ENCODE peak calls at places on chromosome 1, in seven cellular contexts. One of them, this sample, is unnamed.

GRCh38 chr1:21251773-21252471 is 38.3 kb downstream of the ECE1 start:
- DNase-seq in right lobe of liver: peak
- DNase-seq in IMR-90: peak
- DNase-seq in transverse colon: peak
- DNase-seq in prostate gland: peak
- DNase-seq in heart left ventricle: peak
- DNase-seq in Peyer's patch: no peak
- DNase-seq in this sample: no peak

GRCh38 chr1:81563632-81564031 is 237.1 kb upstream of the ADGRL2 start:
- DNase-seq in transverse colon: no peak
- DNase-seq in prostate gland: no peak
- DNase-seq in heart left ventricle: no peak
- DNase-seq in IMR-90: no peak
- DNase-seq in right lobe of liver: no peak
- DNase-seq in Peyer's patch: no peak
- DNase-seq in this sample: no peak

GRCh38 chr1:116889417-116889816 is 20.3 kb upstream of the PTGFRN start:
- DNase-seq in prostate gland: no peak
- DNase-seq in heart left ventricle: peak
- DNase-seq in IMR-90: no peak
- DNase-seq in Peyer's patch: no peak
- DNase-seq in right lobe of liver: no peak
- DNase-seq in transverse colon: no peak
- DNase-seq in this sample: no peak

GRCh38 chr1:59743324-59744108 is 71.2 kb upstream of the HOOK1 start:
- DNase-seq in IMR-90: no peak
- DNase-seq in heart left ventricle: peak
- DNase-seq in prostate gland: no peak
- DNase-seq in right lobe of liver: no peak
- DNase-seq in Peyer's patch: no peak
- DNase-seq in transverse colon: no peak
- DNase-seq in this sample: no peak

GRCh38 chr1:194755241-194755953 is 1569.0 kb upstream of the B3GALT2 start:
- DNase-seq in prostate gland: no peak
- DNase-seq in IMR-90: peak
- DNase-seq in right lobe of liver: no peak
- DNase-seq in heart left ventricle: no peak
- DNase-seq in transverse colon: no peak
- DNase-seq in Peyer's patch: no peak
- DNase-seq in this sample: no peak

GRCh38 chr1:160942926-160943325 is 11.7 kb downstream of the ITLN2 start:
- DNase-seq in right lobe of liver: no peak
- DNase-seq in transverse colon: no peak
- DNase-seq in prostate gland: no peak
- DNase-seq in IMR-90: no peak
- DNase-seq in heart left ventricle: no peak
- DNase-seq in Peyer's patch: no peak
- DNase-seq in this sample: no peak

GRCh38 chr1:150981177-150981804 is 801 bp upstream of the ANXA9 start:
- DNase-seq in prostate gland: no peak
- DNase-seq in right lobe of liver: peak
- DNase-seq in Peyer's patch: no peak
- DNase-seq in heart left ventricle: no peak
- DNase-seq in IMR-90: no peak
- DNase-seq in transverse colon: peak
- DNase-seq in this sample: no peak

GRCh38 chr1:108043712-108044111 is 78.7 kb upstream of the VAV3 start:
- DNase-seq in heart left ventricle: no peak
- DNase-seq in IMR-90: no peak
- DNase-seq in Peyer's patch: no peak
- DNase-seq in prostate gland: no peak
- DNase-seq in right lobe of liver: no peak
- DNase-seq in transverse colon: no peak
- DNase-seq in this sample: no peak

GRCh38 chr1:63557365-63557987 is 34.2 kb downstream of the EFCAB7 start:
- DNase-seq in transverse colon: peak
- DNase-seq in heart left ventricle: no peak
- DNase-seq in prostate gland: no peak
- DNase-seq in Peyer's patch: no peak
- DNase-seq in right lobe of liver: no peak
- DNase-seq in IMR-90: peak
- DNase-seq in this sample: no peak

GRCh38 chr1:30345525-30346145 is 377.8 kb downstream of the MATN1 start:
- DNase-seq in Peyer's patch: no peak
- DNase-seq in transverse colon: no peak
- DNase-seq in IMR-90: no peak
- DNase-seq in prostate gland: no peak
- DNase-seq in heart left ventricle: no peak
- DNase-seq in right lobe of liver: no peak
- DNase-seq in this sample: no peak

GRCh38 chr1:21289700-21290545 is at the start of gene ECE1:
- DNase-seq in transverse colon: peak
- DNase-seq in heart left ventricle: peak
- DNase-seq in Peyer's patch: peak
- DNase-seq in prostate gland: no peak
- DNase-seq in right lobe of liver: peak
- DNase-seq in IMR-90: no peak
- DNase-seq in this sample: peak

GRCh38 chr1:11736746-11737639 is 1.1 kb downstream of the AGTRAP start:
- DNase-seq in prostate gland: peak
- DNase-seq in right lobe of liver: no peak
- DNase-seq in Peyer's patch: no peak
- DNase-seq in transverse colon: peak
- DNase-seq in heart left ventricle: peak
- DNase-seq in IMR-90: peak
- DNase-seq in this sample: peak

GRCh38 chr1:22556391-22557104 is 6.7 kb upstream of the EPHA8 start:
- DNase-seq in prostate gland: no peak
- DNase-seq in IMR-90: no peak
- DNase-seq in right lobe of liver: no peak
- DNase-seq in Peyer's patch: no peak
- DNase-seq in heart left ventricle: no peak
- DNase-seq in transverse colon: peak
- DNase-seq in this sample: no peak

GRCh38 chr1:32948082-32948722 is 16.4 kb downstream of the RNF19B start:
- DNase-seq in prostate gland: no peak
- DNase-seq in IMR-90: no peak
- DNase-seq in Peyer's patch: no peak
- DNase-seq in heart left ventricle: no peak
- DNase-seq in transverse colon: no peak
- DNase-seq in right lobe of liver: no peak
- DNase-seq in this sample: no peak

GRCh38 chr1:115828101-115829022 is 12.6 kb downstream of the NHLH2 start:
- DNase-seq in right lobe of liver: no peak
- DNase-seq in prostate gland: no peak
- DNase-seq in heart left ventricle: peak
- DNase-seq in IMR-90: peak
- DNase-seq in transverse colon: no peak
- DNase-seq in Peyer's patch: no peak
- DNase-seq in this sample: peak

GRCh38 chr1:45666836-45667235 is 19.5 kb downstream of the GPBP1L1 start:
- DNase-seq in prostate gland: no peak
- DNase-seq in Peyer's patch: no peak
- DNase-seq in transverse colon: no peak
- DNase-seq in right lobe of liver: no peak
- DNase-seq in IMR-90: no peak
- DNase-seq in heart left ventricle: no peak
- DNase-seq in this sample: no peak

GRCh38 chr1:45669379-45669778 is 17.0 kb downstream of the GPBP1L1 start:
- DNase-seq in IMR-90: peak
- DNase-seq in right lobe of liver: no peak
- DNase-seq in Peyer's patch: no peak
- DNase-seq in heart left ventricle: no peak
- DNase-seq in transverse colon: no peak
- DNase-seq in prostate gland: no peak
- DNase-seq in this sample: no peak

GRCh38 chr1:45667321-45668111 is 18.8 kb downstream of the GPBP1L1 start:
- DNase-seq in heart left ventricle: no peak
- DNase-seq in Peyer's patch: no peak
- DNase-seq in IMR-90: no peak
- DNase-seq in prostate gland: no peak
- DNase-seq in right lobe of liver: no peak
- DNase-seq in transverse colon: no peak
- DNase-seq in this sample: no peak

GRCh38 chr1:45668526-45668925 is 17.8 kb downstream of the GPBP1L1 start:
- DNase-seq in right lobe of liver: no peak
- DNase-seq in heart left ventricle: no peak
- DNase-seq in transverse colon: no peak
- DNase-seq in prostate gland: no peak
- DNase-seq in Peyer's patch: no peak
- DNase-seq in IMR-90: no peak
- DNase-seq in this sample: no peak

GRCh38 chr1:45669859-45670655 is 16.3 kb downstream of the GPBP1L1 start:
- DNase-seq in transverse colon: no peak
- DNase-seq in prostate gland: no peak
- DNase-seq in IMR-90: peak
- DNase-seq in right lobe of liver: no peak
- DNase-seq in heart left ventricle: no peak
- DNase-seq in Peyer's patch: no peak
- DNase-seq in this sample: no peak
- H3K27ac ChIP-seq in transverse colon: no peak
- H3K27ac ChIP-seq in prostate gland: no peak
- H3K27ac ChIP-seq in IMR-90: peak
- H3K27ac ChIP-seq in right lobe of liver: no peak
- H3K27ac ChIP-seq in heart left ventricle: no peak
- H3K27ac ChIP-seq in Peyer's patch: no peak
- H3K27ac ChIP-seq in this sample: no peak

DNA sequence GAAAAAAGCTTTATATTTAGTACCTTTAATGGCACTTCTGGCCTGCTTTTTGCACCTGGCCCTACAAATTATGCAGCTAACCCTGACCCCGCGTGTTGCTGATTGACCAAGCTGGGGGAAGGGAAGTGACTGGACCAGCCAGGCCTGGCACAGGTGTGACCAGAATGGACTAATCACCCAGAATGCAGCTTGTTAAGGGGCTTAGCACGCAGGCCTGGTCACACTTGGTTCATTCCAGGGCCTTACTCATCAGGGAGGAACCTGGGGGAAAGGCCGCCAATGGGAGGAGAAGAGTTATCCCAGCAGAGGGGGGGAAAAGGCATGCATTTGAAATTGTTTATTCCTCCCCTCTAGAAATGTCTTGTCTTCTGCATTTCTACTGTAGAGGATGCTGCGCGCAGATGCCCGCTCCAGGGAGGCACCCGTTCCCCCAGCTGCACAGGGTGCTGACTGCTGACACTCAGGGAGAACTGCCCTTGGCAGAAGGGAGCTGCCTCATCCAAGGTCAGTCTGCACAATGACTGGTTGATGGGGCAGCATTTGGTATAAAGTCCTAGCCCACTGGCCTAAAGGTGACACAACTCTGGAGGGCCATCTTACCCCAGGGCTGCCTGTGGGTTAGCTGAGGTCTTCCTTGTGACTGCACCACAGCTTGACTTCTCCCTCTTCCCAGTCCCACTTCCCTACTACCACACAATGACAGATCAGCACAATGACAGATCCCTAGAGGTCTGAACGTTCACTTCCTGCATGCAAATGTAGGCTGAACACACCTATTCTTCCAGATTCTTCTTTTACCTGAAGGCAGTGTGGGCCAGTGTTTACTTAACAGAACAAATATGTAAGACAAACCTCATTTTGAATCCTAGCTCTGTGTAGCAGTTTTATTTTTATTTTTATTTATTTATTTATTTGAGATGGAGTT is 29.0 kb downstream of the DHCR24 start:
- DNase-seq in prostate gland: no peak
- DNase-seq in right lobe of liver: peak
- DNase-seq in Peyer's patch: no peak
- DNase-seq in heart left ventricle: no peak
- DNase-seq in transverse colon: no peak
- DNase-seq in IMR-90: peak
- DNase-seq in this sample: no peak
- TF ChIP-seq POLR2A in prostate gland: no peak
- TF ChIP-seq POLR2A in right lobe of liver: no peak
- TF ChIP-seq POLR2A in Peyer's patch: no peak
- TF ChIP-seq POLR2A in heart left ventricle: no peak
- TF ChIP-seq POLR2A in transverse colon: no peak
- TF ChIP-seq POLR2A in IMR-90: no peak
- TF ChIP-seq POLR2A in this sample: no peak

DNA sequence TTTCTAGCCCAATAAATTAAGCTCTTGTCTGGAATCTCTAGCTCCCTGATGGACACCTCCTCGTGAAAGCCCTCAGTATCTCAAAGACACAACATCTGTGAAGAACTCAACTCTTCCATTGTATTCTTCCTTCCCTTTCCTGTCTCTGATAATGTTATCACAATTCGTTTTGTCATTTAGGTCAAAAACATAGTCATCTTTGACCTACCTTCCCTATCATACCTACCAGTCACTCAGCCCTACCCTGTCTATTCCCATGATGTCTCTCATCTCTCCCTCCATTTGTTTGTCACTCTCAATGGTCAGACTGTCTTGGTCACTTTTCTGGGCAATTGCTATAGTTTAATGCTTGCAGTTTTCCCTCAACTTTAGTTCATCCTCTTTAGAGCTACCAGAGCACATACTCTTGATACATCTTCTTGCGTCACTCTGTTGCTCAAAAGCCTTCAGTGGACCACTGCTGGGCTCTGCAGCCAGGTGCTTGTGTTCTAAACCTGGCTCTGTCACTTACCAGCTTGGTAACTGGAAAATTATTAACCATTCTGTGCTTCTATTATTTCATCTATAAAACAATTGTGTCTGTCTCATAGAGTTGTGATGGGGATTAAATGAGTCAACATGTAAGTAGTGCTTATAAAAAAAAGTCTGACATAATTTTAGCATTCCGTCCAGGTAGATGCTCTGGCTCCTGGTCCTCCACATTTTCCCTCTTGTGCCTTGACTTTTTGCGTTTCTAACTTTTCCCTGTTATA is 39.6 kb downstream of the DDR2 start:
- DNase-seq in Peyer's patch: no peak
- DNase-seq in IMR-90: no peak
- DNase-seq in transverse colon: no peak
- DNase-seq in prostate gland: no peak
- DNase-seq in right lobe of liver: no peak
- DNase-seq in heart left ventricle: no peak
- DNase-seq in this sample: no peak
- H3K27ac ChIP-seq in Peyer's patch: no peak
- H3K27ac ChIP-seq in IMR-90: no peak
- H3K27ac ChIP-seq in transverse colon: peak
- H3K27ac ChIP-seq in prostate gland: no peak
- H3K27ac ChIP-seq in right lobe of liver: no peak
- H3K27ac ChIP-seq in heart left ventricle: peak
- H3K27ac ChIP-seq in this sample: peak

DNA sequence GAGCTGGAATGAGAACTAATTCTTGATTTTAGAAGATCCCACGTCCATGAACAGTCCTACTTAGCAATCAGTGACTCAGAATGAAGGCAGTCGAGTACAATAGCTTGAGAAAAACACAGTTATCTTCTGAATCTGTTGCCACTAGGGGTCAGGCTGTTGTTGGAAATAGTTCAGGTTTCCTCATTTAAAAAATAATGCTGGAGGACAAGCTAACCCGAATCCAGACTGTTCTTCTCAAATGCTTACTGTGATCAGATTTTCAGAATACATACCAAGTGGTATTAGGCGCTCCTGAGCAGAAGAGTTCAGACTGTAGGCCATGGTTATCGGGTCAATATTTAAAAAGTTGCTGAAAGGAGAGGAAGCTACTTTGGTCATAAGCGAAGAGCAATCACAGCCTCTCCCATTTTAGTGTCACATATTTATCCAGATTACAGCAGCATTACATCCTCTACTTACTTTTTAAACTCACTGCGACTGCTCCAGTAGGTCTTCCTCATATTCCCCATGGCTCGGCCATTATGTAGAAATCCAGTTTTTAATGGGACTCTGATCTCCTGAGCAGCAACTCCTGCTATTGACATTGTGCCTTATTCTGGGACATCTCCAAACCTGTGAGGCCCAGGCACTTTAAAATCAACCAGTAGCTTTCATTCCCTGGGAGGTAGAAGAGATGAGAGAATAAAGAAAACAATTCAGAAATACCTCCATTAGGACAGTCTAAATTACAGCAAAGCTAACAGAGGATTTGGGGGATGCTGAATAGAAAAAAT is 10.9 kb downstream of the ERRFI1 start:
- DNase-seq in IMR-90: peak
- DNase-seq in heart left ventricle: no peak
- DNase-seq in right lobe of liver: peak
- DNase-seq in Peyer's patch: no peak
- DNase-seq in prostate gland: peak
- DNase-seq in transverse colon: peak
- DNase-seq in this sample: no peak
- TF ChIP-seq POLR2A in IMR-90: peak
- TF ChIP-seq POLR2A in heart left ventricle: no peak
- TF ChIP-seq POLR2A in right lobe of liver: no peak
- TF ChIP-seq POLR2A in Peyer's patch: no peak
- TF ChIP-seq POLR2A in prostate gland: no peak
- TF ChIP-seq POLR2A in transverse colon: no peak
- TF ChIP-seq POLR2A in this sample: no peak